ENCODE peak calls at places on chromosomes 13 and 19, in ten cellular contexts. A, C, I, X, V, Y, E, D, O and S are unnamed samples.

GRCh38 chr13:26342898-26343297 is 89.0 kb downstream of the CDK8 start:
- DNase-seq in A (no peak), C (no peak), I (no peak), X (no peak), V (peak), Y (no peak), E (no peak), D (no peak), O (no peak), S (peak)

GRCh38 chr13:30125422-30126073 is 181.8 kb downstream of the KATNAL1 start:
- DNase-seq in A (no peak), C (no peak), I (peak), X (no peak), V (peak), Y (peak), E (no peak), D (no peak), O (no peak), S (no peak)

GRCh38 chr19:48330012-48330681 is 4.8 kb downstream of the EMP3 start:
- DNase-seq in A (peak), C (peak), I (no peak), X (peak), V (peak), Y (no peak), E (peak), D (peak), O (peak), S (peak)

GRCh38 chr13:20945952-20946383 is 43.4 kb upstream of the XPO4 start:
- DNase-seq in A (peak), C (no peak), I (no peak), X (no peak), V (no peak), Y (no peak), E (no peak), D (peak), O (peak), S (no peak)

GRCh38 chr19:58212336-58213074 is 16.2 kb upstream of the ZNF544 start:
- DNase-seq in A (no peak), C (no peak), I (no peak), X (no peak), V (no peak), Y (no peak), E (no peak), D (no peak), O (no peak), S (no peak)

GRCh38 chr13:106695139-106695538 is 127.2 kb upstream of the ARGLU1 start:
- DNase-seq in A (no peak), C (no peak), I (no peak), X (no peak), V (no peak), Y (no peak), E (no peak), D (no peak), O (no peak), S (no peak)

GRCh38 chr19:30742981-30743380 is 370.8 kb downstream of the ZNF536 start:
- DNase-seq in A (no peak), C (no peak), I (no peak), X (no peak), V (no peak), Y (no peak), E (no peak), D (no peak), O (no peak), S (no peak)

GRCh38 chr19:29517412-29517811 is 8.4 kb upstream of the VSTM2B start:
- DNase-seq in A (no peak), C (no peak), I (no peak), X (no peak), V (no peak), Y (no peak), E (no peak), D (no peak), O (no peak), S (no peak)

GRCh38 chr13:25375727-25376358 is 4.1 kb downstream of the ATP8A2 start:
- DNase-seq in A (peak), C (no peak), I (peak), X (no peak), V (peak), Y (peak), E (peak), D (peak), O (peak), S (peak)

GRCh38 chr13:52760078-52760477 is 20.5 kb upstream of the CNMD start:
- DNase-seq in A (no peak), C (no peak), I (no peak), X (no peak), V (no peak), Y (no peak), E (no peak), D (no peak), O (no peak), S (peak)

GRCh38 chr19:18473003-18473705 is 35.2 kb upstream of the ISYNA1 start:
- DNase-seq in A (no peak), C (no peak), I (no peak), X (no peak), V (no peak), Y (no peak), E (no peak), D (no peak), O (no peak), S (peak)